ENCODE peak calls at places on chromosomes 13 and 19, in six cellular contexts. F is cerebellar nuclear complex; X is HuH-7.5; J is H9; N is activated CD8-positive, alpha-beta memory T cell treated with anti-CD3 and anti-CD28 coated beads for 1 hour; P is islet precursor cell. Z is an unnamed sample.

GRCh38 chr13:110137677-110138008 is 169.3 kb downstream of the COL4A1 start:
- DNase-seq in J (no peak), N (no peak), F (no peak), X (peak; percentile 37), P (no peak), Z (no peak)

GRCh38 chr13:50923272-50923671 is 13.7 kb downstream of the RNASEH2B start:
- DNase-seq in J (no peak), X (no peak), P (no peak), F (no peak), N (no peak), Z (no peak)

GRCh38 chr19:1128111-1128510 is 24.3 kb downstream of the GPX4 start:
- DNase-seq in J (no peak), P (no peak), X (no peak), N (no peak), F (no peak), Z (no peak)

GRCh38 chr13:45695198-45695730 is 6.9 kb upstream of the CBY2 start:
- DNase-seq in J (no peak), N (no peak), F (no peak), X (no peak), P (no peak), Z (peak; percentile 97)

GRCh38 chr19:2282062-2282861 is at the start of gene PEAK3:
- DNase-seq in N (no peak), F (no peak), X (no peak), P (peak; percentile 88), J (peak; percentile 70), Z (no peak)

GRCh38 chr13:33194820-33195692 is 90.5 kb downstream of the STARD13 start:
- DNase-seq in P (no peak), J (no peak), N (no peak), F (no peak), X (no peak), Z (no peak)

GRCh38 chr19:5514001-5514400 is 53.8 kb downstream of the TINCR start:
- DNase-seq in F (no peak), N (no peak), P (no peak), J (no peak), X (no peak), Z (no peak)

GRCh38 chr19:17869114-17869608 is 2.6 kb upstream of the SLC5A5 start:
- DNase-seq in F (no peak), J (peak; percentile 70), P (no peak), N (no peak), X (no peak), Z (no peak)

GRCh38 chr19:7970716-7971448 is 27.4 kb upstream of the TIMM44 start:
- DNase-seq in X (peak; percentile 74), F (no peak), P (peak; percentile 82), J (peak; percentile 84), N (no peak), Z (no peak)

GRCh38 chr19:53102186-53102585 is 1.0 kb downstream of the ZNF160 start:
- DNase-seq in P (no peak), J (no peak), N (no peak), X (no peak), F (no peak), Z (no peak)

GRCh38 chr19:5186293-5187050 is 154.1 kb downstream of the PTPRS start:
- DNase-seq in P (no peak), F (no peak), N (no peak), X (no peak), J (no peak), Z (no peak)

GRCh38 chr13:94309997-94310842 is 169.3 kb downstream of the DCT start:
- DNase-seq in P (no peak), X (no peak), F (no peak), N (no peak), J (no peak), Z (no peak)

GRCh38 chr19:58416631-58417030 is 8.2 kb downstream of the ZNF584 start:
- DNase-seq in P (no peak), F (no peak), J (no peak), X (no peak), N (no peak), Z (no peak)

GRCh38 chr19:2475018-2475701 is 767 bp upstream of the GADD45B start:
- DNase-seq in F (no peak), N (peak; percentile 39), J (no peak), P (peak; percentile 78), X (no peak), Z (peak; percentile 24)

GRCh38 chr19:46975918-46976782 is 43.5 kb upstream of the NPAS1 start:
- DNase-seq in P (peak; percentile 95), N (no peak), J (peak; percentile 53), X (peak; percentile 69), F (peak; percentile 56), Z (no peak)

GRCh38 chr13:74409551-74409950 is 275.3 kb upstream of the KLF12 start:
- DNase-seq in J (no peak), N (no peak), F (no peak), P (no peak), X (no peak), Z (no peak)

GRCh38 chr13:105346141-105346766 is 1189.2 kb downstream of the EFNB2 start:
- DNase-seq in N (no peak), X (no peak), P (no peak), J (no peak), F (no peak), Z (no peak)

GRCh38 chr19:36972594-36972993 is 56.5 kb downstream of the ZNF568 start:
- DNase-seq in P (peak; percentile 46), F (no peak), N (no peak), X (no peak), J (no peak), Z (no peak)

GRCh38 chr13:26246154-26246553 is 7.8 kb upstream of the CDK8 start:
- DNase-seq in F (no peak), P (no peak), J (no peak), N (no peak), X (no peak), Z (no peak)

GRCh38 chr13:23516706-23517105 is 53.5 kb upstream of the TNFRSF19 start:
- DNase-seq in N (no peak), F (no peak), X (no peak), J (no peak), P (no peak), Z (no peak)

GRCh38 chr19:48539503-48540096 is 12.4 kb upstream of the SULT2B1 start:
- DNase-seq in J (no peak), P (no peak), F (no peak), N (no peak), X (no peak), Z (no peak)

GRCh38 chr19:34179066-34179465 is 6.8 kb downstream of the LSM14A start:
- DNase-seq in F (no peak), J (no peak), N (no peak), X (no peak), P (no peak), Z (no peak)

GRCh38 chr13:93603043-93603442 is 376.4 kb downstream of the GPC6 start:
- DNase-seq in P (peak; percentile 57), J (no peak), F (no peak), N (no peak), X (no peak), Z (no peak)

GRCh38 chr19:45171211-45171623 is 6.8 kb downstream of the TRAPPC6A start:
- DNase-seq in F (no peak), N (no peak), X (no peak), P (no peak), J (no peak), Z (no peak)

GRCh38 chr13:30718661-30719520 is 16.5 kb upstream of the ALOX5AP start:
- DNase-seq in X (no peak), J (no peak), F (no peak), N (no peak), P (peak; percentile 34), Z (no peak)

GRCh38 chr19:10552596-10553053 is 8.9 kb downstream of the ATG4D start:
- DNase-seq in X (peak; percentile 64), F (no peak), P (peak; percentile 72), N (no peak), J (peak; percentile 85), Z (no peak)

GRCh38 chr13:106418556-106418955 is 116.9 kb downstream of the EFNB2 start:
- DNase-seq in X (no peak), P (no peak), N (no peak), J (no peak), F (no peak), Z (no peak)

GRCh38 chr19:36851898-36852297 is 1.2 kb downstream of the ZNF345 start:
- DNase-seq in X (no peak), J (no peak), F (no peak), N (no peak), P (no peak), Z (no peak)

GRCh38 chr13:90839061-90839460 is 508.4 kb upstream of the MIR17HG start:
- DNase-seq in P (peak; percentile 50), J (no peak), X (peak; percentile 8), N (no peak), F (no peak), Z (no peak)

GRCh38 chr13:44171861-44172260 is 201.8 kb upstream of the SERP2 start:
- DNase-seq in X (no peak), N (no peak), P (no peak), F (no peak), J (no peak), Z (no peak)

GRCh38 chr19:50762554-50762953 is 7.7 kb upstream of the GPR32 start:
- DNase-seq in P (no peak), J (no peak), F (no peak), X (no peak), N (no peak), Z (no peak)

GRCh38 chr19:13181747-13182388 is 31.7 kb downstream of the IER2 start:
- DNase-seq in J (no peak), F (no peak), P (no peak), X (no peak), N (no peak), Z (no peak)

GRCh38 chr13:75748874-75749273 is 112.7 kb downstream of the LMO7 start:
- DNase-seq in J (no peak), P (no peak), F (no peak), X (no peak), N (no peak), Z (no peak)

GRCh38 chr13:30739646-30740642 is 4.6 kb downstream of the ALOX5AP start:
- DNase-seq in X (no peak), N (peak; percentile 28), P (no peak), J (no peak), F (no peak), Z (peak; percentile 77)

GRCh38 chr13:98143157-98143553 is 261 bp downstream of the FARP1 start:
- DNase-seq in F (no peak), J (peak; percentile 43), P (no peak), X (no peak), N (no peak), Z (no peak)

GRCh38 chr13:53045110-53045509 is 16.5 kb downstream of the OLFM4 start:
- DNase-seq in F (no peak), N (no peak), X (no peak), J (no peak), P (no peak), Z (no peak)

GRCh38 chr19:53879145-53880037 is 2.6 kb upstream of the PRKCG start:
- DNase-seq in N (peak; percentile 72), X (peak; percentile 94), P (peak; percentile 99), F (peak; percentile 85), J (peak; percentile 99), Z (no peak)

GRCh38 chr13:99809931-99810330 is 161.6 kb downstream of the ZIC5 start:
- DNase-seq in F (no peak), N (no peak), P (no peak), X (no peak), J (no peak), Z (no peak)

Z was measured in SIG-M5.